ENCODE peak calls at places on chromosomes 3 and 15, in ten cellular contexts. U is A549, V is HCT116, E is stomach, P is IMR-90, M is body of pancreas, D is heart left ventricle, I is breast epithelium, X is adrenal gland, F is spleen. L is an unnamed sample.

GRCh38 chr3:31831526-31832034 is 149.5 kb downstream of the OSBPL10 start:
- DNase-seq in U (no peak), V (no peak), E (no peak), P (no peak), M (no peak), D (no peak), I (no peak), X (no peak), F (no peak), L (no peak)

GRCh38 chr15:59317211-59317610 is 55.5 kb downstream of the MYO1E start:
- DNase-seq in U (no peak), V (no peak), E (no peak), P (peak; percentile 44), M (no peak), D (no peak), I (no peak), X (no peak), F (no peak), L (no peak)

GRCh38 chr3:89522168-89522567 is 414.7 kb downstream of the EPHA3 start:
- DNase-seq in U (no peak), V (no peak), E (no peak), P (no peak), M (no peak), D (no peak), I (no peak), X (no peak), F (no peak), L (no peak)

GRCh38 chr3:160885791-160886286 is 129.8 kb downstream of the PPM1L start:
- DNase-seq in U (no peak), V (no peak), E (peak; percentile 44), P (peak; percentile 27), M (peak; percentile 42), D (peak; percentile 84), I (no peak), X (peak; percentile 29), F (no peak), L (peak; percentile 74)

GRCh38 chr3:47416041-47416440 is 35.2 kb downstream of the PTPN23 start:
- DNase-seq in U (no peak), V (no peak), E (peak; percentile 39), P (no peak), M (no peak), D (no peak), I (no peak), X (no peak), F (no peak), L (no peak)

GRCh38 chr15:31125061-31125460 is 23.5 kb upstream of the TRPM1 start:
- DNase-seq in U (no peak), V (no peak), E (no peak), P (no peak), M (no peak), D (no peak), I (no peak), X (no peak), F (no peak), L (no peak)

GRCh38 chr3:170475091-170475705 is 56.5 kb downstream of the CLDN11 start:
- DNase-seq in U (no peak), V (no peak), E (no peak), P (peak; percentile 62), M (no peak), D (no peak), I (no peak), X (no peak), F (no peak), L (no peak)

GRCh38 chr3:32175607-32176197 is 62.8 kb upstream of the CMTM8 start:
- DNase-seq in U (peak; percentile 56), V (peak; percentile 74), E (peak; percentile 49), P (peak; percentile 55), M (peak; percentile 61), D (no peak), I (no peak), X (peak; percentile 41), F (no peak), L (no peak)

GRCh38 chr15:74202461-74203401 is at the start of gene STRA6:
- DNase-seq in U (peak; percentile 75), V (no peak), E (no peak), P (no peak), M (no peak), D (no peak), I (no peak), X (no peak), F (no peak), L (no peak)

GRCh38 chr3:166582231-166582630 is 745.0 kb upstream of the BCHE start:
- DNase-seq in U (no peak), V (no peak), E (no peak), P (no peak), M (no peak), D (no peak), I (no peak), X (no peak), F (no peak), L (no peak)

GRCh38 chr15:41894791-41895463 is 1.1 kb upstream of the SPTBN5 start:
- DNase-seq in U (no peak), V (peak; percentile 44), E (peak; percentile 68), P (peak; percentile 78), M (peak; percentile 91), D (peak; percentile 91), I (peak; percentile 66), X (peak; percentile 84), F (peak; percentile 96), L (peak; percentile 63)

GRCh38 chr15:44087578-44088190 is 107.4 kb downstream of the FRMD5 start:
- DNase-seq in U (peak; percentile 47), V (peak; percentile 33), E (no peak), P (peak; percentile 93), M (no peak), D (no peak), I (no peak), X (no peak), F (no peak), L (no peak)

GRCh38 chr15:48647963-48648362 is 2.5 kb upstream of the FBN1 start:
- DNase-seq in U (no peak), V (no peak), E (no peak), P (peak; percentile 56), M (no peak), D (no peak), I (no peak), X (no peak), F (no peak), L (no peak)

GRCh38 chr3:110971010-110971585 is 100.5 kb upstream of the NECTIN3 start:
- DNase-seq in U (no peak), V (no peak), E (no peak), P (no peak), M (no peak), D (no peak), I (no peak), X (no peak), F (peak; percentile 20), L (no peak)

GRCh38 chr15:59819047-59819446 is 129.9 kb upstream of the BNIP2 start:
- DNase-seq in U (no peak), V (no peak), E (no peak), P (no peak), M (no peak), D (no peak), I (no peak), X (no peak), F (no peak), L (no peak)

DNA sequence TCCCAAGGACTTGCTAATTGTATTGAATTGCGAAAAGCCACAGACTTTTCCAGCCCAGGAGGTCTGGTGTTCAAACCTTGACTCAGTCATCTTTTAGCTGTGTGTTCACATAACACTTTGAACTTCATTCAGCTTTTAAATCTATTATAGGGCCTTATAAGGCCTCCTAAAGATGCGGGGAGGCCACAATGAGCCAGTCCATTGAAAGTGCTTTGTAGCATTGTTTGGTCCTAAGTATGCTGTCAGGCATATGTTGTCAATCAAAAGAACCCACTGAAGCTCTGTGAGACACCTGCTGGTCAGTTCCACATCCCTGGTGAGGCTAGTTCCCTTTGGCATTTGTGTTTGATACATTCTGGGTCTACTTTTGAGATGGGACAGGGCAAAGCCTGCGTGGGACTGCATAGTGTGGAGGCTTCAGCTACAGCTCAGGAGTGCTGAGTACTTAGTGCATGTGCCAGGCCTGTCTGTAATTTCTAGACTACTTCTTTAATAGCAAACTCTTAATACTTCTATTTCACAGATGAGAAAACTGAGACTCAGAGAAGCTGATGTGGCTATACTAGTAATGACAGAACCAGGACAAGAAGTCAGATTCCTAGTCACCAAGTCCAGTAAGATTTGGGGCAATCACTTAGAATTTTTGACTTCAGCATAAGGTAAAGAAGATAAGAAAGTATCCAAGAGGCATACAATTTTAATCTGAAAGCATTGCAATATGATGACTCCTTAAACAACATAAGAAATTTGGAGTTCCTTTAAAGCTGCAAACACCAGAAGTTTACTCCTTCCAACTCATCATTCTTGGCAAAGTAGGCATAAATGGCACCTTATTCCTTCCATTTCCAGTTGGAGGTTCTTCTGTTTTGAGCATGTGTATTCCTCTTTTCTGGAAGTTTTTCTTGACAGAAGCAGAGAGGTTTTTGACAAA is 213.0 kb downstream of the PDCD6IP start:
- DNase-seq in U (peak; percentile 25), V (peak; percentile 8), E (no peak), P (peak; percentile 63), M (no peak), D (no peak), I (no peak), X (no peak), F (no peak), L (no peak)
- TF ChIP-seq CTCF in U (peak; percentile 18), V (peak; percentile 46), E (no peak), P (peak; percentile 8), M (no peak), D (no peak), I (no peak), X (no peak), F (no peak), L (no peak)

GRCh38 chr3:69385723-69386483 is at the start of gene FRMD4B:
- DNase-seq in U (peak; percentile 14), V (no peak), E (peak; percentile 86), P (no peak), M (peak; percentile 84), D (peak; percentile 91), I (peak; percentile 73), X (peak; percentile 61), F (peak; percentile 92), L (peak; percentile 35)
- H3K4me3 ChIP-seq in U (peak within 1 kb of the TSS; percentile 38), V (no peak within 1 kb of the TSS), E (peak within 1 kb of the TSS; percentile 57), P (no peak within 1 kb of the TSS), M (peak within 1 kb of the TSS; percentile 21), D (peak within 1 kb of the TSS; percentile 11), I (peak within 1 kb of the TSS; percentile 86), X (no peak within 1 kb of the TSS), F (peak within 1 kb of the TSS; percentile 43), L (peak within 1 kb of the TSS; percentile 42)

GRCh38 chr3:196127308-196128040 is 45.6 kb upstream of the TFRC start:
- DNase-seq in U (no peak), V (no peak), E (peak; percentile 30), P (no peak), M (no peak), D (no peak), I (no peak), X (no peak), F (no peak), L (no peak)
- TF ChIP-seq POLR2A in U (no peak), V (no peak), E (no peak), P (no peak), M (no peak), D (no peak), I (no peak), X (no peak), F (no peak), L (no peak)

DNA sequence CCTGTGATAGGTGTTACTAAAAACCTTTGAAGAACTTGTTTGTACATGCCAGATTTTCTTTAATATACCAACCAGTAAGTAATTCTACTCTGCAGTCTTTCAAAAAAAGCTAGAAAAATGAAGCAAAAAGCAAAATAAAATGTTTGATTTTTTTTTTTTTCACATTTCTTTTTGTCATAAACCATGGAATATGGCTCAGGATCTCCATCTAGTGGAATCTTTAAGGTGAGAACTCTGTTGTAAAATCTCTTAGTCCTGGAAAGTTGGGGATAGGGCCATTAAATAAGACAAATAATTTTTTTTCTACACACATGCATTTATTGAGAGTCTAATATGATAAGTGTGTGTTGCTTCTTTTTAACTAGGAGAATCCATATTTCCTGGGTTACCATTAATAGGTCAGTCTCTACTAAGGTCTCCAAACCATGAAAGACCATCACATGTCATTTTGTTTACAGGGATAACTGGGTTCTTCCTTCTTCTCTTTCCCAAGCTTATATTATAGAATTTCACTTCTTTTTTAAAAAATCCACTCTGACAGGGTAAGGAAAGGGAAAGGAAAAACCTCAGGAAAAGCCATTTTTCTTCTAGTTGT is 84.6 kb downstream of the SLC9A9 start:
- DNase-seq in U (no peak), V (no peak), E (no peak), P (peak; percentile 13), M (no peak), D (no peak), I (no peak), X (no peak), F (no peak), L (no peak)
- TF ChIP-seq CTCF in U (peak; percentile 21), V (peak; percentile 42), E (no peak), P (peak; percentile 36), M (no peak), D (no peak), I (no peak), X (peak; percentile 30), F (no peak), L (no peak)